ENCODE peak calls at places on chromosome 6, in five cellular contexts. G is trophoblast cell, E is neuronal stem cell, F is H9, D is H1. H is an unnamed sample.
A peak's percentile ranks its signal among the peaks of the same experiment; 100 is the strongest.

GRCh38 chr6:3272911-3273547 is 14.3 kb downstream of the PSMG4 start:
- DNase-seq in G (no peak), E (no peak), F (no peak), D (no peak), H (no peak)

GRCh38 chr6:25998379-25998778 is 35.8 kb downstream of the TRIM38 start:
- DNase-seq in G (no peak), E (no peak), F (no peak), D (no peak), H (no peak)

GRCh38 chr6:159790947-159791598 is 806 bp downstream of the MRPL18 start:
- DNase-seq in G (no peak), E (no peak), F (no peak), D (no peak), H (peak; percentile 17)

GRCh38 chr6:36075656-36076055 is 48.0 kb downstream of the MAPK14 start:
- DNase-seq in G (peak; percentile 34), E (no peak), F (no peak), D (no peak), H (no peak)

GRCh38 chr6:139381216-139381615 is 6.8 kb upstream of the CITED2 start:
- DNase-seq in G (no peak), E (no peak), F (no peak), D (no peak), H (no peak)

GRCh38 chr6:134840086-134840485 is 109.8 kb downstream of the ALDH8A1 start:
- DNase-seq in G (no peak), E (no peak), F (no peak), D (no peak), H (no peak)

GRCh38 chr6:73722318-73723060 is 26.5 kb downstream of the CD109 start:
- DNase-seq in G (no peak), E (no peak), F (no peak), D (no peak), H (peak; percentile 95)

GRCh38 chr6:11428895-11429294 is 108.7 kb upstream of the TMEM170B start:
- DNase-seq in G (peak; percentile 87), E (no peak), F (no peak), D (no peak), H (peak; percentile 95)

GRCh38 chr6:154878866-154879491 is 116.1 kb upstream of the TIAM2 start:
- DNase-seq in G (no peak), E (no peak), F (no peak), D (peak; percentile 40), H (no peak)

GRCh38 chr6:87197547-87197946 is 42.2 kb downstream of the ZNF292 start:
- DNase-seq in G (no peak), E (no peak), F (no peak), D (no peak), H (no peak)

GRCh38 chr6:19664050-19664449 is 173.1 kb upstream of the ID4 start:
- DNase-seq in G (no peak), E (no peak), F (no peak), D (no peak), H (no peak)

GRCh38 chr6:20266851-20267608 is 54.8 kb upstream of the MBOAT1 start:
- DNase-seq in G (no peak), E (no peak), F (no peak), D (no peak), H (no peak)

GRCh38 chr6:7051780-7052440 is 55.9 kb upstream of the RREB1 start:
- DNase-seq in G (peak; percentile 2), E (peak; percentile 60), F (peak; percentile 80), D (no peak), H (peak; percentile 57)

GRCh38 chr6:72386324-72386723 is 235.5 kb upstream of the KCNQ5 start:
- DNase-seq in G (no peak), E (no peak), F (no peak), D (no peak), H (no peak)

GRCh38 chr6:20056350-20056992 is 155.8 kb downstream of the MBOAT1 start:
- DNase-seq in G (peak; percentile 7), E (peak; percentile 48), F (no peak), D (no peak), H (peak; percentile 46)

GRCh38 chr6:44842616-44843015 is 455.1 kb downstream of the CDC5L start:
- DNase-seq in G (no peak), E (no peak), F (no peak), D (no peak), H (no peak)

GRCh38 chr6:139941826-139942225 is 567.4 kb upstream of the CITED2 start:
- DNase-seq in G (no peak), E (no peak), F (no peak), D (no peak), H (no peak)

GRCh38 chr6:41049548-41049947 is 3.5 kb upstream of the APOBEC2 start:
- DNase-seq in G (no peak), E (no peak), F (no peak), D (peak; percentile 32), H (no peak)

GRCh38 chr6:4403828-4404227 is 268.5 kb upstream of the ECI2 start:
- DNase-seq in G (no peak), E (no peak), F (no peak), D (no peak), H (no peak)

GRCh38 chr6:2800552-2801316 is 35.5 kb downstream of the WRNIP1 start:
- DNase-seq in G (no peak), E (no peak), F (no peak), D (no peak), H (no peak)

GRCh38 chr6:41286544-41287346 is at the start of gene TREM1:
- DNase-seq in G (peak; percentile 34), E (no peak), F (no peak), D (peak; percentile 39), H (peak; percentile 97)

GRCh38 chr6:27495386-27496135 is 22.7 kb upstream of the ZNF184 start:
- DNase-seq in G (peak; percentile 58), E (peak; percentile 72), F (peak; percentile 92), D (peak; percentile 95), H (peak; percentile 84)

GRCh38 chr6:11467364-11467763 is 70.2 kb upstream of the TMEM170B start:
- DNase-seq in G (no peak), E (no peak), F (no peak), D (no peak), H (no peak)

GRCh38 chr6:49915035-49915434 is 48.7 kb upstream of the CRISP1 start:
- DNase-seq in G (no peak), E (no peak), F (peak; percentile 44), D (no peak), H (no peak)

GRCh38 chr6:36508532-36508931 is 38.7 kb downstream of the STK38 start:
- DNase-seq in G (no peak), E (no peak), F (no peak), D (no peak), H (no peak)

GRCh38 chr6:77072694-77073409 is 390.4 kb downstream of the HTR1B start:
- DNase-seq in G (no peak), E (no peak), F (no peak), D (no peak), H (no peak)

GRCh38 chr6:5622276-5623005 is 361.1 kb downstream of the FARS2 start:
- DNase-seq in G (no peak), E (no peak), F (no peak), D (no peak), H (no peak)

DNA sequence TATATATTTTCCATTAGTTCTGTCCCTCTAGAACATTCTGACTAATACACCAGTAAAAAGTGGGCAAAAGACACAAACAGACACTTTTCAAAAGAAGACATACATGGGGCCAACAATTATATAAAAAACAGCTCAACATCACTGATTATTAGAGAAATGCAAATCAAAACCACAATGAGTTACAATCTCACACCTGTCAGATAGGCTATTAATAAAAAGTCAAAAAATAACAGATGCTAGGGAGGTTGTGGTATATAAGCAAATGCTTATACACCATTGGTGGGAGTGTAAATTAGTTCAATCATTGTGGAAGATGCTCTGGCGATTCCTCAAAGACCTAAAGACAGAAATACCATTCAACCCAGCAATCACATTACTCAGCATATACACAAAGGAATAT is 1707.8 kb downstream of the GRIK2 start:
- DNase-seq in G (no peak), E (no peak), F (no peak), D (no peak), H (no peak)
- H2BK12ac ChIP-seq in G (no peak overlapping the region), E (no peak overlapping the region), F (no peak overlapping the region), D (no peak overlapping the region), H (no peak overlapping the region)

GRCh38 chr6:158758464-158758863 is 60.7 kb downstream of the EZR start:
- DNase-seq in G (no peak), E (peak; percentile 14), F (peak; percentile 81), D (peak; percentile 71), H (peak; percentile 26)

GRCh38 chr6:158757753-158758090 is 61.4 kb downstream of the EZR start:
- DNase-seq in G (no peak), E (no peak), F (no peak), D (no peak), H (no peak)

GRCh38 chr6:158759966-158760617 is 59.1 kb downstream of the EZR start:
- DNase-seq in G (no peak), E (no peak), F (no peak), D (no peak), H (no peak)

GRCh38 chr6:158760618-158761250 is 58.4 kb downstream of the EZR start:
- DNase-seq in G (no peak), E (no peak), F (no peak), D (peak; percentile 53), H (no peak)

GRCh38 chr6:158758941-158759479 is 60.2 kb downstream of the EZR start:
- DNase-seq in G (no peak), E (no peak), F (no peak), D (no peak), H (no peak)
- H2BK12ac ChIP-seq in G (peak overlapping the region; percentile 19), E (no peak overlapping the region), F (no peak overlapping the region), D (peak overlapping the region; percentile 99), H (no peak overlapping the region)

GRCh38 chr6:98566126-98566525 is 268.2 kb upstream of the POU3F2 start:
- DNase-seq in G (no peak), E (no peak), F (no peak), D (no peak), H (no peak)
- H2BK12ac ChIP-seq in G (no peak overlapping the region), E (no peak overlapping the region), F (no peak overlapping the region), D (no peak overlapping the region), H (no peak overlapping the region)

GRCh38 chr6:168054663-168055560 is 24.1 kb downstream of the FRMD1 start:
- DNase-seq in G (no peak), E (no peak), F (no peak), D (no peak), H (no peak)
- H2BK12ac ChIP-seq in G (no peak overlapping the region), E (no peak overlapping the region), F (no peak overlapping the region), D (no peak overlapping the region), H (no peak overlapping the region)

DNA sequence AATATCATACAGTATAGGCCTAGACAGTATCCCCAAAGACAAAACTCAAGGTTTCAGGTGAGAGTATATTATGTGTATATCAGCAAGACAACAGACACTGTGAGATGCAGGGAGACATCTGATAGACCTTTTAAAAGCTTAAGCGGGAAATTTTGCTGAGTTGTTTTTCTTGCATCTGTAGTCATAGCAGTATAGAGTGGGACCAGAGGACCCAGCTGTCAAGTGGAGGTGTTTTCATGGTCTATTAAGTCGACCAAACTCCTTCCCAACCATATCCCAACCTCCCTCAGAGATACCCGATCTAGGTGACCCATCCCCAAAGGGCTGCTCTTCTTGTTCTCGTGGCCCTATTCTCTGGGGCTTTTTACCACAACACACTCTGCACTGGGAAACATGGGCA is 98.2 kb upstream of the THEMIS start:
- DNase-seq in G (no peak), E (no peak), F (no peak), D (no peak), H (no peak)
- H2BK12ac ChIP-seq in G (no peak overlapping the region), E (no peak overlapping the region), F (no peak overlapping the region), D (no peak overlapping the region), H (no peak overlapping the region)

H was measured in mesenchymal stem cell.